ENCODE peak calls at places on chromosome 12, in seven cellular contexts. One of them, this sample, is unnamed.

GRCh38 chr12:132736913-132737312 is 24.7 kb downstream of the ANKLE2 start:
- DNase-seq in hepatocyte: no peak
- DNase-seq in HCT116: no peak
- DNase-seq in neural progenitor cell: no peak
- DNase-seq in GM23338: no peak
- DNase-seq in GM23248: no peak
- DNase-seq in MM.1S: no peak
- DNase-seq in this sample: no peak

GRCh38 chr12:115223322-115223721 is 539.3 kb upstream of the TBX3 start:
- DNase-seq in neural progenitor cell: no peak
- DNase-seq in hepatocyte: peak
- DNase-seq in HCT116: no peak
- DNase-seq in MM.1S: no peak
- DNase-seq in GM23248: peak
- DNase-seq in GM23338: no peak
- DNase-seq in this sample: peak

GRCh38 chr12:18837025-18837424 is 99.1 kb downstream of the CAPZA3 start:
- DNase-seq in GM23338: no peak
- DNase-seq in neural progenitor cell: no peak
- DNase-seq in MM.1S: no peak
- DNase-seq in GM23248: peak
- DNase-seq in hepatocyte: no peak
- DNase-seq in HCT116: no peak
- DNase-seq in this sample: no peak

GRCh38 chr12:46891306-46891705 is 65.5 kb upstream of the SLC38A4 start:
- DNase-seq in MM.1S: no peak
- DNase-seq in GM23248: peak
- DNase-seq in HCT116: no peak
- DNase-seq in neural progenitor cell: no peak
- DNase-seq in hepatocyte: no peak
- DNase-seq in GM23338: no peak
- DNase-seq in this sample: peak

GRCh38 chr12:26760657-26761293 is 72.2 kb downstream of the ITPR2 start:
- DNase-seq in GM23248: no peak
- DNase-seq in MM.1S: no peak
- DNase-seq in HCT116: no peak
- DNase-seq in hepatocyte: no peak
- DNase-seq in neural progenitor cell: no peak
- DNase-seq in GM23338: no peak
- DNase-seq in this sample: no peak

GRCh38 chr12:1083086-1083887 is 92.3 kb downstream of the ERC1 start:
- DNase-seq in GM23338: peak
- DNase-seq in HCT116: no peak
- DNase-seq in GM23248: no peak
- DNase-seq in hepatocyte: no peak
- DNase-seq in neural progenitor cell: peak
- DNase-seq in MM.1S: no peak
- DNase-seq in this sample: no peak

GRCh38 chr12:51954465-51955361 is 3.2 kb downstream of the ACVR1B start:
- DNase-seq in HCT116: no peak
- DNase-seq in GM23248: peak
- DNase-seq in MM.1S: no peak
- DNase-seq in neural progenitor cell: no peak
- DNase-seq in hepatocyte: peak
- DNase-seq in GM23338: no peak
- DNase-seq in this sample: peak

GRCh38 chr12:116592116-116592637 is 33.0 kb downstream of the MAP1LC3B2 start:
- DNase-seq in hepatocyte: peak
- DNase-seq in GM23248: peak
- DNase-seq in HCT116: no peak
- DNase-seq in GM23338: no peak
- DNase-seq in MM.1S: no peak
- DNase-seq in neural progenitor cell: no peak
- DNase-seq in this sample: no peak

GRCh38 chr12:26196424-26196722 is 1.0 kb downstream of the SSPN start:
- DNase-seq in MM.1S: no peak
- DNase-seq in GM23248: peak
- DNase-seq in HCT116: no peak
- DNase-seq in GM23338: no peak
- DNase-seq in hepatocyte: peak
- DNase-seq in neural progenitor cell: no peak
- DNase-seq in this sample: no peak

GRCh38 chr12:62966990-62967506 is 32.1 kb upstream of the PPM1H start:
- DNase-seq in GM23338: no peak
- DNase-seq in HCT116: no peak
- DNase-seq in MM.1S: no peak
- DNase-seq in hepatocyte: no peak
- DNase-seq in neural progenitor cell: no peak
- DNase-seq in GM23248: no peak
- DNase-seq in this sample: peak

GRCh38 chr12:12636641-12637040 is 25.0 kb downstream of the CREBL2 start:
- DNase-seq in MM.1S: no peak
- DNase-seq in GM23338: no peak
- DNase-seq in HCT116: no peak
- DNase-seq in neural progenitor cell: no peak
- DNase-seq in GM23248: no peak
- DNase-seq in hepatocyte: no peak
- DNase-seq in this sample: no peak

GRCh38 chr12:45696049-45696448 is 33.5 kb upstream of the ARID2 start:
- DNase-seq in GM23248: no peak
- DNase-seq in HCT116: no peak
- DNase-seq in hepatocyte: no peak
- DNase-seq in GM23338: no peak
- DNase-seq in MM.1S: no peak
- DNase-seq in neural progenitor cell: no peak
- DNase-seq in this sample: no peak

GRCh38 chr12:2376855-2377657 is 324.3 kb downstream of the CACNA1C start:
- DNase-seq in GM23338: peak
- DNase-seq in HCT116: no peak
- DNase-seq in MM.1S: no peak
- DNase-seq in neural progenitor cell: peak
- DNase-seq in GM23248: no peak
- DNase-seq in hepatocyte: no peak
- DNase-seq in this sample: no peak

GRCh38 chr12:114812858-114813761 is 129.1 kb upstream of the TBX3 start:
- DNase-seq in hepatocyte: peak
- DNase-seq in HCT116: no peak
- DNase-seq in GM23248: no peak
- DNase-seq in neural progenitor cell: peak
- DNase-seq in GM23338: peak
- DNase-seq in MM.1S: no peak
- DNase-seq in this sample: peak

GRCh38 chr12:128830505-128830893 is 6.7 kb upstream of the SLC15A4 start:
- DNase-seq in GM23248: no peak
- DNase-seq in MM.1S: peak
- DNase-seq in HCT116: no peak
- DNase-seq in neural progenitor cell: no peak
- DNase-seq in hepatocyte: no peak
- DNase-seq in GM23338: no peak
- DNase-seq in this sample: no peak

GRCh38 chr12:111270773-111271172 is 98.1 kb downstream of the PHETA1 start:
- DNase-seq in hepatocyte: no peak
- DNase-seq in GM23248: no peak
- DNase-seq in HCT116: peak
- DNase-seq in MM.1S: no peak
- DNase-seq in GM23338: peak
- DNase-seq in neural progenitor cell: no peak
- DNase-seq in this sample: peak

GRCh38 chr12:61810486-61810885 is 449.7 kb upstream of the USP15 start:
- DNase-seq in hepatocyte: no peak
- DNase-seq in neural progenitor cell: no peak
- DNase-seq in MM.1S: no peak
- DNase-seq in GM23338: peak
- DNase-seq in GM23248: no peak
- DNase-seq in HCT116: no peak
- DNase-seq in this sample: no peak

GRCh38 chr12:101715045-101715444 is 17.6 kb downstream of the CHPT1 start:
- DNase-seq in GM23248: no peak
- DNase-seq in neural progenitor cell: no peak
- DNase-seq in hepatocyte: no peak
- DNase-seq in GM23338: no peak
- DNase-seq in MM.1S: no peak
- DNase-seq in HCT116: no peak
- DNase-seq in this sample: no peak

GRCh38 chr12:52203126-52203921 is 11.5 kb upstream of the KRT80 start:
- DNase-seq in GM23338: no peak
- DNase-seq in HCT116: peak
- DNase-seq in neural progenitor cell: peak
- DNase-seq in hepatocyte: peak
- DNase-seq in GM23248: peak
- DNase-seq in MM.1S: no peak
- DNase-seq in this sample: peak

GRCh38 chr12:128578045-128578444 is 245.7 kb downstream of the SLC15A4 start:
- DNase-seq in GM23248: no peak
- DNase-seq in hepatocyte: no peak
- DNase-seq in GM23338: no peak
- DNase-seq in MM.1S: no peak
- DNase-seq in neural progenitor cell: no peak
- DNase-seq in HCT116: no peak
- DNase-seq in this sample: no peak

GRCh38 chr12:15256760-15257159 is 35.5 kb upstream of the RERG start:
- DNase-seq in GM23248: peak
- DNase-seq in MM.1S: no peak
- DNase-seq in neural progenitor cell: no peak
- DNase-seq in hepatocyte: no peak
- DNase-seq in GM23338: no peak
- DNase-seq in HCT116: no peak
- DNase-seq in this sample: no peak

GRCh38 chr12:16110596-16110995 is 166.9 kb downstream of the SLC15A5 start:
- DNase-seq in MM.1S: no peak
- DNase-seq in neural progenitor cell: no peak
- DNase-seq in hepatocyte: no peak
- DNase-seq in GM23338: no peak
- DNase-seq in GM23248: no peak
- DNase-seq in HCT116: no peak
- DNase-seq in this sample: no peak

GRCh38 chr12:685388-685787 is 22.1 kb upstream of the NINJ2 start:
- DNase-seq in GM23338: no peak
- DNase-seq in neural progenitor cell: no peak
- DNase-seq in hepatocyte: no peak
- DNase-seq in MM.1S: peak
- DNase-seq in HCT116: no peak
- DNase-seq in GM23248: no peak
- DNase-seq in this sample: no peak

GRCh38 chr12:102964872-102965271 is 7.4 kb downstream of the ASCL1 start:
- DNase-seq in neural progenitor cell: peak
- DNase-seq in GM23338: peak
- DNase-seq in GM23248: no peak
- DNase-seq in HCT116: no peak
- DNase-seq in MM.1S: no peak
- DNase-seq in hepatocyte: peak
- DNase-seq in this sample: no peak

GRCh38 chr12:124167141-124167540 is 127.8 kb upstream of the RFLNA start:
- DNase-seq in GM23338: no peak
- DNase-seq in neural progenitor cell: no peak
- DNase-seq in hepatocyte: no peak
- DNase-seq in GM23248: no peak
- DNase-seq in HCT116: no peak
- DNase-seq in MM.1S: no peak
- DNase-seq in this sample: no peak

GRCh38 chr12:49043856-49044258 is 16.7 kb downstream of the KMT2D start:
- DNase-seq in GM23248: peak
- DNase-seq in GM23338: peak
- DNase-seq in neural progenitor cell: peak
- DNase-seq in MM.1S: peak
- DNase-seq in HCT116: no peak
- DNase-seq in hepatocyte: peak
- DNase-seq in this sample: peak

GRCh38 chr12:110516995-110517394 is 14.9 kb downstream of the RAD9B start:
- DNase-seq in neural progenitor cell: no peak
- DNase-seq in hepatocyte: no peak
- DNase-seq in GM23248: no peak
- DNase-seq in HCT116: no peak
- DNase-seq in MM.1S: no peak
- DNase-seq in GM23338: no peak
- DNase-seq in this sample: no peak

GRCh38 chr12:76085159-76085868 is 829 bp upstream of the NAP1L1 start:
- DNase-seq in hepatocyte: peak
- DNase-seq in GM23248: peak
- DNase-seq in HCT116: no peak
- DNase-seq in GM23338: no peak
- DNase-seq in neural progenitor cell: no peak
- DNase-seq in MM.1S: peak
- DNase-seq in this sample: no peak

GRCh38 chr12:48026081-48026827 is 22.0 kb upstream of the COL2A1 start:
- DNase-seq in MM.1S: no peak
- DNase-seq in hepatocyte: no peak
- DNase-seq in neural progenitor cell: no peak
- DNase-seq in HCT116: no peak
- DNase-seq in GM23248: no peak
- DNase-seq in GM23338: no peak
- DNase-seq in this sample: no peak
- H3K4me2 ChIP-seq in MM.1S: no peak
- H3K4me2 ChIP-seq in hepatocyte: no peak
- H3K4me2 ChIP-seq in neural progenitor cell: peak
- H3K4me2 ChIP-seq in HCT116: no peak
- H3K4me2 ChIP-seq in GM23248: no peak
- H3K4me2 ChIP-seq in GM23338: no peak
- H3K4me2 ChIP-seq in this sample: no peak

GRCh38 chr12:5768880-5769199 is 176.2 kb downstream of the ANO2 start:
- DNase-seq in MM.1S: no peak
- DNase-seq in GM23338: no peak
- DNase-seq in neural progenitor cell: no peak
- DNase-seq in hepatocyte: no peak
- DNase-seq in GM23248: no peak
- DNase-seq in HCT116: no peak
- DNase-seq in this sample: no peak
- H3K27ac ChIP-seq in MM.1S: no peak
- H3K27ac ChIP-seq in GM23338: no peak
- H3K27ac ChIP-seq in neural progenitor cell: no peak
- H3K27ac ChIP-seq in hepatocyte: no peak
- H3K27ac ChIP-seq in GM23248: no peak
- H3K27ac ChIP-seq in HCT116: no peak
- H3K27ac ChIP-seq in this sample: no peak

GRCh38 chr12:89306827-89307498 is 45.3 kb downstream of the DUSP6 start:
- DNase-seq in neural progenitor cell: no peak
- DNase-seq in GM23248: no peak
- DNase-seq in GM23338: no peak
- DNase-seq in HCT116: no peak
- DNase-seq in MM.1S: no peak
- DNase-seq in hepatocyte: no peak
- DNase-seq in this sample: no peak
- TF ChIP-seq EZH2phosphoT487 in neural progenitor cell: no peak
- TF ChIP-seq EZH2phosphoT487 in GM23248: no peak
- TF ChIP-seq EZH2phosphoT487 in GM23338: no peak
- TF ChIP-seq EZH2phosphoT487 in HCT116: no peak
- TF ChIP-seq EZH2phosphoT487 in MM.1S: no peak
- TF ChIP-seq EZH2phosphoT487 in hepatocyte: no peak
- TF ChIP-seq EZH2phosphoT487 in this sample: no peak

GRCh38 chr12:95337176-95337575 is 119.6 kb downstream of the VEZT start:
- DNase-seq in HCT116: no peak
- DNase-seq in neural progenitor cell: no peak
- DNase-seq in GM23338: no peak
- DNase-seq in GM23248: peak
- DNase-seq in MM.1S: no peak
- DNase-seq in hepatocyte: no peak
- DNase-seq in this sample: no peak
- H3K4me2 ChIP-seq in HCT116: no peak
- H3K4me2 ChIP-seq in neural progenitor cell: no peak
- H3K4me2 ChIP-seq in GM23338: no peak
- H3K4me2 ChIP-seq in GM23248: peak
- H3K4me2 ChIP-seq in MM.1S: no peak
- H3K4me2 ChIP-seq in hepatocyte: peak
- H3K4me2 ChIP-seq in this sample: no peak

This sample was measured in PC-3.